ENCODE peak calls at places on chromosomes 2 and 18, in four cellular contexts. A, H, D and E are unnamed samples.

GRCh38 chr2:108324531-108325256 is 36.0 kb downstream of the SULT1C2 start:
- DNase-seq in A (no peak), H (no peak), D (no peak), E (peak)

GRCh38 chr18:48043166-48043565 is 112.7 kb upstream of the SMAD2 start:
- DNase-seq in A (no peak), H (no peak), D (no peak), E (no peak)

GRCh38 chr2:166042356-166042755 is 85.5 kb downstream of the SCN1A start:
- DNase-seq in A (no peak), H (no peak), D (no peak), E (no peak)

GRCh38 chr2:57429821-57430220 is 616.8 kb upstream of the VRK2 start:
- DNase-seq in A (no peak), H (no peak), D (no peak), E (no peak)

GRCh38 chr2:172878260-172878659 is 142.6 kb downstream of the RAPGEF4 start:
- DNase-seq in A (no peak), H (no peak), D (no peak), E (no peak)

GRCh38 chr2:17057109-17058017 is 391.7 kb upstream of the CYRIA start:
- DNase-seq in A (no peak), H (no peak), D (no peak), E (no peak)

GRCh38 chr2:44130441-44130840 is 38.2 kb upstream of the PPM1B start:
- DNase-seq in A (peak), H (no peak), D (no peak), E (no peak)

GRCh38 chr2:151819920-151820319 is 8.3 kb downstream of the ARL5A start:
- DNase-seq in A (no peak), H (no peak), D (no peak), E (no peak)

GRCh38 chr18:33951031-33951430 is 273.7 kb downstream of the NOL4 start:
- DNase-seq in A (no peak), H (no peak), D (no peak), E (no peak)

GRCh38 chr18:31010601-31011000 is 31.9 kb downstream of the DSC3 start:
- DNase-seq in A (no peak), H (no peak), D (no peak), E (no peak)

GRCh38 chr2:99139003-99139402 is 2.5 kb upstream of the C2orf15 start:
- DNase-seq in A (no peak), H (no peak), D (no peak), E (no peak)

GRCh38 chr18:24846133-24846532 is 385.7 kb downstream of the HRH4 start:
- DNase-seq in A (no peak), H (no peak), D (no peak), E (no peak)

GRCh38 chr2:150424361-150424760 is 63.1 kb downstream of the RND3 start:
- DNase-seq in A (no peak), H (no peak), D (no peak), E (no peak)

GRCh38 chr2:134934641-134935040 is 16.0 kb downstream of the CCNT2 start:
- DNase-seq in A (no peak), H (no peak), D (no peak), E (peak)

GRCh38 chr2:16290311-16291020 is 350.1 kb downstream of the MYCN start:
- DNase-seq in A (no peak), H (no peak), D (no peak), E (no peak)

GRCh38 chr2:238912228-238912915 is 64.5 kb downstream of the TWIST2 start:
- DNase-seq in A (no peak), H (no peak), D (no peak), E (no peak)

GRCh38 chr2:169073972-169074751 is 4.8 kb downstream of the DHRS9 start:
- DNase-seq in A (no peak), H (no peak), D (no peak), E (no peak)